ENCODE peak calls at places on chromosomes 6 and 20, in eight cellular contexts. H, E, A, I, F, O, D and Z are unnamed samples. For H3K36me3 and H3K4me1, the result is how much of the 10 kb centered on the place peaks cover.

GRCh38 chr6:147693185-147693584 is 184.7 kb downstream of the SAMD5 start:
- DNase-seq in H (no peak), E (no peak), F (no peak), D (no peak), O (no peak), A (no peak), I (no peak), Z (no peak)

GRCh38 chr6:43205849-43206248 is 23.4 kb downstream of the DNPH1 start:
- DNase-seq in F (no peak), A (no peak), H (no peak), D (no peak), E (no peak), I (no peak), O (no peak), Z (no peak)

GRCh38 chr6:31952140-31952805 is 6.4 kb downstream of the CFB start:
- DNase-seq in D (peak), O (peak), I (peak), H (peak), A (no peak), F (peak), E (peak), Z (peak)

GRCh38 chr6:23659125-23659524 is 466.9 kb upstream of the NRSN1 start:
- DNase-seq in O (no peak), I (no peak), A (no peak), F (no peak), D (no peak), E (peak), H (no peak), Z (no peak)

GRCh38 chr20:34525709-34526416 is 9.6 kb downstream of the DYNLRB1 start:
- DNase-seq in F (peak), H (peak), I (peak), O (peak), D (peak), E (peak), A (peak), Z (peak)

GRCh38 chr6:19013011-19013410 is 625.9 kb downstream of the RNF144B start:
- DNase-seq in I (no peak), D (peak), O (no peak), E (no peak), H (no peak), F (no peak), A (no peak), Z (no peak)

GRCh38 chr6:125843593-125843992 is 52.8 kb downstream of the NCOA7 start:
- DNase-seq in I (no peak), H (no peak), D (no peak), O (no peak), F (no peak), E (no peak), A (no peak), Z (no peak)

GRCh38 chr6:74549746-74550145 is 656.1 kb downstream of the COL12A1 start:
- DNase-seq in D (no peak), F (no peak), I (no peak), A (no peak), H (no peak), E (no peak), O (no peak), Z (no peak)

DNA sequence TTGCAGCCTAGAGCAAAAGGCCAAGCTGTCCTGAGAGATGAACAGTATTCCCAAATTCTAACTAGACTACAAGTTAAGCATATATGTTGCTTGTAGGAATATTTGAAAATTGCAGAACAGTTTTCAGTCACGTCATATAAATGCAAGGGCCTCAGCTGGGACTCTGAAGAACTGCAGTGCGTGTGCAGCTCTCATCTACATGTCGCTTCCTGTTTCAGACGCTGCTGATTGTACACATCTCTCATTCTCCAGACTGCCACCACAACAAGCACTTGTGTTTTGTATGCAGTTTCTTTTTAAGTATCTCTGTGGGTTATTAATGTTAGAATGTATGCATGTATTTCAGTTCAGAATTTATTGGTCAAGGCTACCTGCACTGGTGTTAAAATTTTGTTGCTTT is 119.7 kb downstream of the MAP3K4 start:
- DNase-seq in I (no peak), D (no peak), F (no peak), H (no peak), A (no peak), O (no peak), E (no peak), Z (no peak)
- H3K36me3 ChIP-seq in I (under half), D (half or more), F (under half), H (half or more), A (half or more), O (under half), E (under half), Z (half or more)

DNA sequence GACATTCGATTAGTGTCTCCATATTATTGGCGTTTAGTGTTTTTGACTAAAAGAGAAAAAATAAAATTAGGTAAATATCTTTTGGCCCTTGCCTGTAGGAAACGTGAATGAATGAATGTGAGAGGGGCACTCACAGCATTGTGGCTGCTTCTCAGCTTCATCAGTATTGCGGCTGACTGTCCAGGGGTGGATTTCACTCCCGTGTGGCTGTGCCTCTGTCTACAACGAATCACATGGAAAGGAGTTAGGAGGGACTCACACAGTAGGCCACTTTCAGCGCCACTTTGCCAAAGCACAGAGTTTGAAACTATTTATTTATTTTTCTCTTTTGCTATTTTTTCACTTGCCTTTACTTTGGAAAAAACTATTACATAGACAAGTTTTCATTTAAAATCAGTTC is 805 bp downstream of the TAGAP start:
- DNase-seq in I (no peak), O (no peak), A (no peak), F (no peak), E (no peak), H (no peak), D (no peak), Z (no peak)
- H3K27ac ChIP-seq in I (peak), O (no peak), A (peak), F (no peak), E (no peak), H (peak), D (no peak), Z (no peak)

DNA sequence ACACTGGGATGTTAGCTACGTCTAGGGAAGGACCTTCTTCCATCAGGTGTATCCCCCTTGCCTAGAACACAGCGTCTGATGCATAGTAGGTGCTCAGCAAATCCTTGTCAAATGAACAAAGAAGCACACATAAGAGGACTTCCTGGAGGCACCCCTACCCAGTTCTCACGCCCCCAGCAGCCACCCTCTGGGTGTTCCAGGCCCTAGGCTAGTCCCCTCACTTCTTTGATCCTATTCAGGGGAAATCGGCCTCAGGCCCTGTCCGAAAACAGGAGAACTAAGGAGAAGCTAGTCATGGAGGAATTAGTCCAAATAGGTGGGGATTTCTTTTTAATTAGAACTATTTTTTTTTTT is 84.7 kb upstream of the SIRPA start:
- DNase-seq in I (no peak), D (no peak), F (no peak), E (no peak), A (no peak), O (peak), H (no peak), Z (no peak)
- H3K4me1 ChIP-seq in I (under half), D (half or more), F (under half), E (under half), A (under half), O (half or more), H (under half), Z (under half)

DNA sequence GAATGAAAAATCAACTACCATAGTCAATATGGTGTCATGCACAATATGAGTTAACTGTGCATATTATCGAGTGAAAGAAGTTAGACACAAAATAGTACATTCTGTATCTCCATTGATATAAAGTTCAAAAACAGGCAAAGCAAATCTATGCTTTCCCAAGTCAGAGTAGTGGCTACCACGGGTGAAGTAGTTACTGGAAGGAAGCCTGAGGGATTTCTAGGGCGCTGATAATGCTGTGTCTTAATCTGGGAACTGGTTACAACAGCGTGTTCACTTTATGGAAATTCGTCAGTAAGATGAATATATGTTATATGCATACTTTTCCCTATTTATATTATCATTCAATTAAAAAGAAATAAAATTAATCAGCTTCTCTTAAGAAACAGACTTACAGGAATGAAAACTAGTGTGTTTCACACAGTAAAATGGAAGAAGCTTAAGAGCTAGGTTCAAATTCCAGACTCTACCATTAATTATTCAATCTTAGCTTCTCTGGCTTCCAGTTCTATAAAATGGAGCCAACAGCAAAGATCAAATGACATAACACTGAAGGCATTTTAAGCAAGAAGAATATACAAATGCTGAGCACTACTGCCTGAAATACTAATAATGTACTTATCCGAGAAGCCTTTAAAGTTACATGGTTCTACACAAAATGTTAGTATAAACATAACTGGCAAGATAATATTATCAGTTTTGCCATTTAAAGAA is 19.2 kb downstream of the BACH2 start:
- DNase-seq in E (no peak), H (no peak), I (no peak), O (no peak), D (no peak), F (no peak), A (no peak), Z (no peak)
- H3K36me3 ChIP-seq in E (under half), H (under half), I (under half), O (under half), D (under half), F (under half), A (under half), Z (under half)

DNA sequence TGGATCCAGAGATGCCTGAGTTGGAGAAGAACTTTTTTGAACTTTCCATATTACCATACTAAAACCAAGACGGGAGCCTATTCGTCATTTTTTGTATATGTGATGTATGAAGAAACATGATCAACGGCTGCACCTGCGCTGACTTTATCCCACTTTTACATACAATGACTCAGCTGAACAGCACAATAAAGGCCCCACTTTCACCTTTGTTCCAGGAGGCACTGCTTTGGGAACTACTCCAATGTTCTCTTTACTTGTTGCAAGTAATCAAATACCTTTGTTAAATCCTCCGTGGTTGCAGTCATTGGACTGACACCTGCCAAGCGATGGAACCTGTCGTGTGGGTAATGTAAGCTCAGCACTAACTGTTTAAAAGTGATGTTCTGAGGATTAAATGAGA is 17.3 kb upstream of the BTN3A2 start:
- DNase-seq in I (no peak), A (no peak), H (no peak), O (no peak), F (no peak), E (no peak), D (no peak), Z (no peak)
- H3K27ac ChIP-seq in I (no peak), A (no peak), H (no peak), O (no peak), F (no peak), E (no peak), D (no peak), Z (no peak)

DNA sequence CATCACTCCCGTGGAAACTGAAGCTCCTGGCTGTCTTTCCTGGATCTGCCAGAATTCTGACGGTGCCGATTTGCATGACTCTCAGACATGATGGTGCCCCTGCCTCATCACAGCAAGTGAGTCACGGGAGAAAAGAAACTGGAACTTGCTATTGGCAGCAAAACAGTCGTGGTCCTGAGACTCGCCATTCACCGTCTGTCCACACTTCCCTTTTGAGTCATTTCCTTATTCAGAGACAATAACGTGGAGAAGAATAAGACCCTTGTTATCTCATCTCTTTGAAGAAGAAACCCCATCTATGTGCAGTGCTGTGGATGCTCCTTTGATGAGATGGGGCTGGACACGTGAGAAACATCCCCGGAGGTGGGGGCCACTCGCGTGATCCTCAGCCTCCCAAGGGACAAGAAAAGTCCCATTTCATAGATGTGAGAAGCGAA is 4.2 kb downstream of the GPR31 start:
- DNase-seq in F (no peak), O (peak), H (no peak), A (no peak), D (peak), E (no peak), I (no peak), Z (peak)
- H3K4me1 ChIP-seq in F (under half), O (under half), H (under half), A (under half), D (under half), E (under half), I (under half), Z (under half)

GRCh38 chr6:36969240-36969691 is 14.7 kb downstream of the PI16 start:
- DNase-seq in E (no peak), H (peak), D (no peak), A (no peak), I (peak), O (no peak), F (no peak), Z (peak)

GRCh38 chr6:36968266-36968977 is 13.9 kb downstream of the PI16 start:
- DNase-seq in H (peak), I (no peak), E (peak), O (no peak), D (no peak), A (no peak), F (no peak), Z (no peak)

GRCh38 chr6:36967757-36968156 is 13.2 kb downstream of the PI16 start:
- DNase-seq in I (no peak), H (no peak), F (no peak), A (no peak), O (no peak), D (no peak), E (no peak), Z (peak)

GRCh38 chr6:36964908-36965307 is 10.4 kb downstream of the PI16 start:
- DNase-seq in I (no peak), E (no peak), O (no peak), A (no peak), F (no peak), D (no peak), H (no peak), Z (no peak)

DNA sequence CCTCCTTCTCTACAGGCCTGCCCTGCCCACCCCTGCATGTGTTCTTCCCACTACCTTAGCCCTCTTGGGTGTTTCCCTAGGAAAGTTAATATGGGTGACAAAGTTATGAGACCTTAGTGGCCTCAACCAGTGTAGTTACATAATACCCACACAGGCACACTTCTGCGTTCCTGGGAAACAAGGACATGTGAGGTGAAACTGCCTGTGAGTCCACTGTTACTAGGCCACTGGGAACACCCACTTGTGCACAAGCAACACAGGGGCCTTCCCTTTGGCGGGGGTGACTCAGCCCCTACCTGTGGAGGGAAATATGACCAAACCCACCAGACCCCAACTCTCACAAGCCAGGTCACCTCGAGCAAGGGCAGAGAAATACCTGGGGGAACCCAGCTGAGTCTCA is 12.8 kb downstream of the PI16 start:
- DNase-seq in I (no peak), O (no peak), D (no peak), A (no peak), F (no peak), E (no peak), H (no peak), Z (no peak)
- H3K36me3 ChIP-seq in I (under half), O (under half), D (under half), A (half or more), F (under half), E (under half), H (half or more), Z (under half)

DNA sequence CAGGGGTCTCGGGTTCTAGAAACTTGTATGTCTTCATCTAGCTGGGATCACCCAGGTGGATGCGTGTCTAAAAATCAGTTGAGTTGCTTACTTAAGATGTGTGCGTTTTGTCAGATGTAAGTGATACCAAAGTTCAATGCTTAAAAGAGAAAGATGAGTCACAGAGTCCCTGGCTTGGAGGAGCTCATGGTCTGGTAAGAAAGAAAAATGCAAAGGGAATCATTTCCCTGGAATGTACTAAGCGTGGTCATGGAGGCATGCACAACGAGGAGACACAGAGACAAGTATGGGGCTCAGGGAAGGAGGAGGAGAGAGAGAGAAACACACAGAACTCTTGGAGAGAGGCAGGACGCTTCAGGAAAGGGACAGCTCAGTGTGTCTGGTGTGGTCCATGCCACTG is 186.9 kb upstream of the GMDS start:
- DNase-seq in A (no peak), O (no peak), F (no peak), H (no peak), D (peak), I (no peak), E (no peak), Z (no peak)
- H3K27ac ChIP-seq in A (no peak), O (no peak), F (no peak), H (no peak), D (peak), I (no peak), E (no peak), Z (no peak)

DNA sequence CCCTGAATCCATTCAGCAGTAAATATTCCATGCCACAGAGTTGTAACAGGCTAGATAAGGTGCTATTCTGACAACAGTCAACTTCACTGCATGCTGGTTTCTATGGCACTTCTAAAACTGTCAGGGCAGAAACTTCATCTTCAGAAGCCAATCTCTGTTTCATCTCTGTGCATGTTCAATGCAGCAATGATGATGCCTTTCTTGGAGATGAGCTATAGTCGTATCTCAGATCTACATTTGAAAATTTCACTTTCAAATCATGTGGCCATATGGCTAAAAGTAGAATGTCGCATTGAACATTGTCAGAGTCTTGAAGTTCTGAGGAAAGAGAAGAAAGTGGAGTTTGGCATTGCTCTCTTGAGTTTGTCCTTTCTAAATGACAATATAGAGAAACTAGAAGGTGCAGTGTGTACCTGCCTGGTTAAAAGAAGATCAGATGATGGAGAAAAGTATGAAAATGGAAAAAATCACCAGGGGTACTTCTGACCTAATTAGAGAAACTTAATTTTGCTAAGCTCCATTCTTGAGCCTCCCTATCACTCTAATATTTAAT is 49.0 kb upstream of the VSTM2L start:
- DNase-seq in O (no peak), D (no peak), I (no peak), F (no peak), E (no peak), A (no peak), H (no peak), Z (no peak)
- H3K4me1 ChIP-seq in O (under half), D (under half), I (under half), F (under half), E (under half), A (under half), H (under half), Z (under half)

GRCh38 chr20:46651091-46651962 is at the start of gene SLC13A3:
- DNase-seq in I (no peak), D (no peak), A (no peak), H (peak), E (no peak), O (no peak), F (no peak), Z (no peak)
- H3K36me3 ChIP-seq in I (under half), D (under half), A (under half), H (under half), E (under half), O (under half), F (under half), Z (under half)